ENCODE peak calls at places on chromosomes 13 and 19, in eight cellular contexts. E, L, K, B, M, X, O and D are unnamed samples.

GRCh38 chr19:45446944-45447343 is 20.9 kb upstream of the FOSB start:
- DNase-seq in O (no peak), B (no peak), M (peak; percentile 88), K (no peak), L (no peak), X (no peak), E (no peak), D (no peak)

GRCh38 chr13:50626031-50626643 is 217.4 kb downstream of the DLEU7 start:
- DNase-seq in M (no peak), E (no peak), O (no peak), L (no peak), B (no peak), K (no peak), X (no peak), D (no peak)

GRCh38 chr13:95185851-95186250 is 115.4 kb downstream of the ABCC4 start:
- DNase-seq in L (peak; percentile 76), X (no peak), B (peak; percentile 33), E (peak; percentile 58), O (no peak), M (no peak), K (no peak), D (no peak)

GRCh38 chr13:75135325-75135825 is 346.6 kb downstream of the TBC1D4 start:
- DNase-seq in L (no peak), B (no peak), M (no peak), E (no peak), X (no peak), K (no peak), O (no peak), D (no peak)

GRCh38 chr13:80239571-80240255 is 101.2 kb downstream of the SPRY2 start:
- DNase-seq in X (no peak), B (no peak), L (no peak), K (no peak), M (no peak), O (no peak), E (no peak), D (no peak)

GRCh38 chr13:43240278-43240677 is 216.9 kb downstream of the DNAJC15 start:
- DNase-seq in E (no peak), X (no peak), O (no peak), M (no peak), L (no peak), B (no peak), K (no peak), D (no peak)

GRCh38 chr19:13428352-13428751 is 77.9 kb downstream of the CACNA1A start:
- DNase-seq in E (no peak), O (no peak), X (no peak), B (no peak), K (no peak), M (no peak), L (no peak), D (peak; percentile 29)

GRCh38 chr19:18173054-18173571 is 500 bp upstream of the IFI30 start:
- DNase-seq in L (no peak), O (peak; percentile 86), E (no peak), B (peak; percentile 85), X (no peak), K (peak; percentile 87), M (peak; percentile 41), D (no peak)

GRCh38 chr13:98416408-98416807 is 160.5 kb downstream of the STK24 start:
- DNase-seq in K (peak; percentile 81), O (no peak), E (no peak), M (peak; percentile 90), X (no peak), L (no peak), B (no peak), D (no peak)

GRCh38 chr19:8610041-8610927 is at the start of gene ADAMTS10:
- DNase-seq in M (no peak), B (peak; percentile 78), E (peak; percentile 38), O (peak; percentile 71), K (no peak), L (peak; percentile 65), X (no peak), D (no peak)

GRCh38 chr19:16106121-16106520 is 5.6 kb upstream of the RAB8A start:
- DNase-seq in X (no peak), L (no peak), E (no peak), B (no peak), K (no peak), O (no peak), M (no peak), D (no peak)

GRCh38 chr13:22047082-22047784 is 376.4 kb downstream of the FGF9 start:
- DNase-seq in K (no peak), E (no peak), M (no peak), X (no peak), B (no peak), O (no peak), L (no peak), D (no peak)

GRCh38 chr19:32543107-32543900 is 37.7 kb upstream of the PDCD5 start:
- DNase-seq in K (no peak), M (no peak), L (no peak), O (no peak), B (no peak), E (no peak), X (no peak), D (no peak)

GRCh38 chr19:24074720-24075119 is 12.3 kb upstream of the ZNF254 start:
- DNase-seq in X (no peak), B (no peak), E (no peak), M (no peak), O (no peak), K (no peak), L (no peak), D (no peak)

GRCh38 chr19:7326105-7326877 is 22.4 kb upstream of the ARHGEF18 start:
- DNase-seq in K (no peak), B (peak; percentile 32), E (no peak), L (no peak), O (peak; percentile 4), X (peak; percentile 78), M (no peak), D (peak; percentile 63)

GRCh38 chr19:45506991-45507863 is at the start of gene VASP:
- DNase-seq in M (peak; percentile 89), K (peak; percentile 95), X (peak; percentile 65), L (peak; percentile 95), B (peak; percentile 92), E (peak; percentile 94), O (peak; percentile 95), D (peak; percentile 84)

GRCh38 chr19:5867201-5868136 is 2.9 kb downstream of the FUT5 start:
- DNase-seq in B (no peak), K (no peak), M (no peak), E (no peak), L (no peak), X (no peak), O (no peak), D (no peak)

GRCh38 chr19:42352216-42352892 is 26.9 kb downstream of the MEGF8 start:
- DNase-seq in E (no peak), X (no peak), O (no peak), M (peak; percentile 48), B (no peak), L (no peak), K (no peak), D (no peak)

GRCh38 chr19:3224346-3225325 is at the start of gene CELF5:
- DNase-seq in L (no peak), X (no peak), M (peak; percentile 20), O (no peak), E (peak; percentile 56), K (no peak), B (no peak), D (peak; percentile 77)

GRCh38 chr13:76878043-76878442 is 8.2 kb downstream of the KCTD12 start:
- DNase-seq in K (no peak), E (no peak), X (no peak), M (no peak), B (no peak), L (no peak), O (no peak), D (no peak)

GRCh38 chr13:30463820-30464495 is 1.8 kb downstream of the HMGB1 start:
- DNase-seq in M (peak; percentile 48), K (no peak), X (no peak), O (peak; percentile 76), B (peak; percentile 81), E (peak; percentile 76), L (peak; percentile 78), D (peak; percentile 19)

DNA sequence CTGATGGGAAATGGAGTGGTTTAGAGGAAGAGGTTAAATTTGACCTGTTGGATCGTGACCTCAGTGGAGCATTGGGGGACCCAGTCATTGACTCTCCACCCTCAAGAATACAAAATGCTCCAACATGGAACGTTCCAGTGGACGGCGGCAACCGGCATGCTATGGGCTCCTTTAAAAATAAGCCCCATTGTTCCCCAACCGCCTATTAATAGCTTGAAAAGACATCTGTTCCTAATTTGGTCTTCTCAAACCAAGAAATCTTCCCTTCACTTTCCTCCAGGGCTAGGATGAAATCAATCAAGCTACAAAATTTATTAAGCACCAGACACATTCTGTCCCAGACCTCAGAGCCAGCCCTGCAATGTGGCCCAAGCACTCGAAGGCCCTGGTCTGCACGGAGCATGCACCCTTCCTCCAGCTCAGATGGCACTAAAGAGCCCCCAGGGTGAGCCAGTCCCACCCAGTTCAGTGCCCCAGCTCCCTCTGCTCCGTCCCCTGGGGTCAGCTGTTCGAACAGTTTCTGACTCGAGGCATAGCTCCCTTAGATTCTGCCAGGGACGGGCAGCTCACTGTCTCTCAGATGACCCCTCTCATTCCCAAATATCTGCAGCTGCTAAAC is 22.5 kb upstream of the VSTM2B start:
- DNase-seq in M (no peak), E (no peak), L (no peak), K (no peak), B (no peak), O (peak; percentile 47), X (no peak), D (no peak)
- H3K9me3 ChIP-seq in M (no peaks in the 10 kb centered on the region), E (no peaks in the 10 kb centered on the region), L (no peaks in the 10 kb centered on the region), K (no peaks in the 10 kb centered on the region), B (no peaks in the 10 kb centered on the region), O (no peaks in the 10 kb centered on the region), X (no peaks in the 10 kb centered on the region), D (no peaks in the 10 kb centered on the region)

GRCh38 chr19:411723-412355 is 2.9 kb upstream of the C2CD4C start:
- DNase-seq in X (no peak), E (no peak), B (no peak), M (no peak), O (no peak), L (no peak), K (peak; percentile 40), D (no peak)
- H3K9me3 ChIP-seq in X (peaks cover 4% of the 10 kb centered on the region), E (no peaks in the 10 kb centered on the region), B (no peaks in the 10 kb centered on the region), M (no peaks in the 10 kb centered on the region), O (no peaks in the 10 kb centered on the region), L (no peaks in the 10 kb centered on the region), K (no peaks in the 10 kb centered on the region), D (peaks cover 6% of the 10 kb centered on the region)

GRCh38 chr19:21308778-21309177 is 20.4 kb downstream of the ZNF708 start:
- DNase-seq in M (no peak), O (no peak), L (no peak), K (no peak), E (no peak), X (no peak), B (no peak), D (no peak)
- H3K9me3 ChIP-seq in M (peaks cover 8% of the 10 kb centered on the region), O (peaks cover 4% of the 10 kb centered on the region), L (peaks cover 6% of the 10 kb centered on the region), K (no peaks in the 10 kb centered on the region), E (no peaks in the 10 kb centered on the region), X (no peaks in the 10 kb centered on the region), B (no peaks in the 10 kb centered on the region), D (no peaks in the 10 kb centered on the region)

DNA sequence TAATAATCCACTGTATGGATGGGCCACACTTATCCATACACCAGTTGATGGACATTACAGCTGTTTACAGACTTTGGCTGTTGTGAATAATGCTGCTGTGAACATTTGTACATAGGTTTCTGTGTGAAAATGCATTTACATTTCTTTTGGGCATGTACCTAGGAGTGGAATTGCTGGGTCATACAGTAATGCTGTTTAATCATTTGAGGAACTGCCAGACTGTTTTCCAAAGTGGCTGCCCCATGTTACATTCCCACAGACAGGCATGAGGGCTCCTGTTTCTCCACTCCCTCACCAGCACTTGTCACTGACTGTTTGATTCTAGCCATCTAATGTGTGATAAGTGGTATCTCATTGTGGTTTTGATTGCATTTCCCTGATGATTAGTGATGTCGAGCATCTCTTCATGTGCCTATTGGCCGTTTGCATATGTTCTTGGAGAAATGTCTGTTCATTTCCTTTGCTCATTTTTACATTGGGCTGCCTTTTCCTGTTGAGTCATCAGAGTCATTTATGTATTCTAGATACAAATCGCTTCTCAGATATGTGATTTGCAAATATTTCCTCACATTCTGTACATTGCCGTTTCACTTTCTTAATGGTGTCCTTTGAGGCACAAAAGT is 12.8 kb downstream of the TMEM255B start:
- DNase-seq in E (no peak), L (no peak), K (no peak), M (no peak), B (no peak), O (no peak), X (no peak), D (no peak)
- H3K9me3 ChIP-seq in E (no peaks in the 10 kb centered on the region), L (no peaks in the 10 kb centered on the region), K (no peaks in the 10 kb centered on the region), M (no peaks in the 10 kb centered on the region), B (no peaks in the 10 kb centered on the region), O (no peaks in the 10 kb centered on the region), X (peaks cover 14% of the 10 kb centered on the region), D (no peaks in the 10 kb centered on the region)